ENCODE peak calls at places on chromosomes 5 and 9, in ten cellular contexts. A is epithelial cell of esophagus, Q is IMR-90, Y is H1, N is PC-9, D is neural crest cell, X is nephron progenitor cell, K is gastrocnemius medialis, B is upper lobe of right lung, G is body of pancreas. Z is an unnamed sample.

GRCh38 chr9:130897848-130898551 is 1.4 kb upstream of the QRFP start:
- DNase-seq in B (peak; percentile 60), G (no peak), Y (no peak), X (no peak), N (no peak), K (no peak), Q (no peak), A (no peak), D (no peak), Z (no peak)

GRCh38 chr9:74555015-74555414 is 57.9 kb downstream of the RORB start:
- DNase-seq in N (no peak), G (peak; percentile 22), K (peak; percentile 11), B (no peak), A (no peak), D (no peak), Q (no peak), X (peak; percentile 20), Y (no peak), Z (no peak)

GRCh38 chr5:147901555-147901954 is 4.8 kb downstream of the C5orf46 start:
- DNase-seq in N (no peak), D (no peak), Q (peak; percentile 12), B (no peak), X (no peak), A (no peak), Y (no peak), K (no peak), G (no peak), Z (no peak)

GRCh38 chr9:90343360-90343759 is 299.3 kb downstream of the DIRAS2 start:
- DNase-seq in B (no peak), N (no peak), K (no peak), A (peak; percentile 46), G (no peak), Q (peak; percentile 2), X (peak; percentile 5), D (no peak), Y (no peak), Z (no peak)

GRCh38 chr5:34055671-34056070 is 12.7 kb upstream of the C1QTNF3 start:
- DNase-seq in B (no peak), K (no peak), D (no peak), Q (no peak), G (no peak), A (no peak), N (no peak), X (no peak), Y (no peak), Z (no peak)

GRCh38 chr9:18441245-18441644 is 32.7 kb upstream of the ADAMTSL1 start:
- DNase-seq in G (no peak), B (no peak), D (no peak), N (no peak), Y (no peak), X (no peak), K (no peak), Q (peak; percentile 63), A (no peak), Z (no peak)

GRCh38 chr5:82046268-82046621 is 74.4 kb downstream of the ATG10 start:
- DNase-seq in Y (no peak), B (no peak), X (no peak), D (no peak), A (no peak), G (no peak), N (no peak), Q (no peak), K (no peak), Z (no peak)

GRCh38 chr5:159655757-159656409 is 260.4 kb upstream of the ADRA1B start:
- DNase-seq in G (no peak), X (no peak), K (no peak), N (peak; percentile 20), D (no peak), Y (no peak), Q (no peak), A (peak; percentile 40), B (no peak), Z (no peak)

GRCh38 chr5:43553381-43553780 is 3.5 kb downstream of the PAIP1 start:
- DNase-seq in Q (peak; percentile 50), N (no peak), B (no peak), D (no peak), G (no peak), A (peak; percentile 20), X (no peak), Y (no peak), K (no peak), Z (no peak)

GRCh38 chr5:43554497-43554896 is 2.4 kb downstream of the PAIP1 start:
- DNase-seq in A (no peak), Q (no peak), G (no peak), B (no peak), K (no peak), X (no peak), D (no peak), N (no peak), Y (no peak), Z (no peak)

GRCh38 chr5:43555895-43556606 is 826 bp downstream of the PAIP1 start:
- DNase-seq in K (peak; percentile 70), Q (peak; percentile 16), D (peak; percentile 41), G (peak; percentile 52), A (peak; percentile 60), X (peak; percentile 65), B (peak; percentile 86), N (peak; percentile 73), Y (peak; percentile 82), Z (no peak)

GRCh38 chr5:43560128-43560527 is 3.3 kb upstream of the PAIP1 start:
- DNase-seq in X (no peak), A (peak; percentile 52), Y (no peak), D (no peak), B (no peak), K (no peak), N (peak; percentile 43), G (no peak), Q (peak; percentile 77), Z (no peak)

DNA sequence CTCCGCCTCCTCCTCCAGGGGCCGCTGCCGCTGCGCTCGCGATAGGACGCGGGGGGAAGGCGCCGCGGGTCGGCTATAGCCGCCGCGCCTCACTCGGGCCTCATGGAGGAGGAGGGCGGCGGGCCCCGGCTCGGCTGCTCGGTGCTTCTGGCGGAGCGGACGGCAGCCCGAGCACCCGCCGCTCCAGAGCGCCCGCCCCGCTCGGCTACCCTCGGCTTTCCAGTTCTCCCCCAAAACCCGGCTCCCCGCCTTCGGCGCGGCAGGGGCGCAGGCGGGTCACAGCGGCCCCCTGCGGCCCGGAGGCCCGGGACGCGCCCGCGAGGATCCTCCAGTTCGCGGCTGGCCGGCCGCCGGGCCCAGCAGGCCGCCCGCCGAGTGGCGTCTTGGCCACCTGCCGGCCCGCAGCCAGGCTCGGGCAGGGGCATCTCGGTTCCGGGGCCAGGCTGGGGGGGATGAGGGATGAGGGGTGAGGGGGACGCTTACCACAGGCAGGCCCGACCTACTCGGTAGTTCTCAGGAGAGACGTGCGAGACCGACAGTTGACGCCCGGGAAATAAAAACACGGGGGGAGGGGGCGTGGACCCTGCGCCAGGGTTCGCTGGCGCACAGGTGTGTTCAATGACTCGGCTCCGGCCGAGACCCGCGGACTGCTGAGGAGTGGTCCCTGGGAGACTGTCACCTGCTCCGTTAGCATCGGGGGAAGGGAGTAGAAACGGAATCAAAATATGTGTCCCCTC is at the start of gene PAIP1:
- DNase-seq in N (peak; percentile 98), D (peak; percentile 74), A (peak; percentile 93), Y (peak; percentile 87), G (peak; percentile 86), Q (peak; percentile 86), K (peak; percentile 77), X (peak; percentile 82), B (peak; percentile 94), Z (peak; percentile 82)
- TF ChIP-seq CTCF in N (peak; percentile 71), D (peak; percentile 73), A (peak; percentile 21), Y (peak; percentile 30), G (peak; percentile 32), Q (peak; percentile 63), K (peak; percentile 62), X (peak; percentile 31), B (peak; percentile 62), Z (peak; percentile 77)

GRCh38 chr9:120080781-120081180 is 499.2 kb downstream of the CDK5RAP2 start:
- DNase-seq in G (no peak), D (no peak), K (no peak), Y (no peak), X (no peak), Q (no peak), A (no peak), N (no peak), B (no peak), Z (no peak)
- TF ChIP-seq CTCF in G (no peak), D (no peak), K (no peak), Y (no peak), X (no peak), Q (no peak), A (no peak), N (no peak), B (no peak), Z (no peak)

GRCh38 chr9:129814432-129815223 is 9.3 kb downstream of the TOR1A start:
- DNase-seq in B (peak; percentile 39), X (no peak), G (no peak), N (no peak), Y (no peak), Q (no peak), D (no peak), K (no peak), A (no peak), Z (no peak)
- TF ChIP-seq CTCF in B (no peak), X (no peak), G (no peak), N (no peak), Y (no peak), Q (no peak), D (no peak), K (no peak), A (no peak), Z (no peak)

GRCh38 chr9:89008346-89009048 is 17.2 kb downstream of the S1PR3 start:
- DNase-seq in K (no peak), N (no peak), B (no peak), Q (no peak), G (no peak), A (no peak), D (no peak), X (no peak), Y (peak; percentile 39), Z (no peak)

GRCh38 chr9:89007568-89007967 is 16.3 kb downstream of the S1PR3 start:
- DNase-seq in K (no peak), Y (peak; percentile 23), X (no peak), A (no peak), D (no peak), N (no peak), Q (no peak), B (no peak), G (no peak), Z (no peak)

GRCh38 chr9:89010526-89011089 is 19.3 kb downstream of the S1PR3 start:
- DNase-seq in B (no peak), Y (no peak), A (no peak), G (no peak), X (no peak), K (no peak), D (no peak), N (no peak), Q (no peak), Z (no peak)

GRCh38 chr9:89010056-89010455 is 18.8 kb downstream of the S1PR3 start:
- DNase-seq in Q (no peak), Y (no peak), N (no peak), K (no peak), B (no peak), G (no peak), X (no peak), A (no peak), D (no peak), Z (no peak)

DNA sequence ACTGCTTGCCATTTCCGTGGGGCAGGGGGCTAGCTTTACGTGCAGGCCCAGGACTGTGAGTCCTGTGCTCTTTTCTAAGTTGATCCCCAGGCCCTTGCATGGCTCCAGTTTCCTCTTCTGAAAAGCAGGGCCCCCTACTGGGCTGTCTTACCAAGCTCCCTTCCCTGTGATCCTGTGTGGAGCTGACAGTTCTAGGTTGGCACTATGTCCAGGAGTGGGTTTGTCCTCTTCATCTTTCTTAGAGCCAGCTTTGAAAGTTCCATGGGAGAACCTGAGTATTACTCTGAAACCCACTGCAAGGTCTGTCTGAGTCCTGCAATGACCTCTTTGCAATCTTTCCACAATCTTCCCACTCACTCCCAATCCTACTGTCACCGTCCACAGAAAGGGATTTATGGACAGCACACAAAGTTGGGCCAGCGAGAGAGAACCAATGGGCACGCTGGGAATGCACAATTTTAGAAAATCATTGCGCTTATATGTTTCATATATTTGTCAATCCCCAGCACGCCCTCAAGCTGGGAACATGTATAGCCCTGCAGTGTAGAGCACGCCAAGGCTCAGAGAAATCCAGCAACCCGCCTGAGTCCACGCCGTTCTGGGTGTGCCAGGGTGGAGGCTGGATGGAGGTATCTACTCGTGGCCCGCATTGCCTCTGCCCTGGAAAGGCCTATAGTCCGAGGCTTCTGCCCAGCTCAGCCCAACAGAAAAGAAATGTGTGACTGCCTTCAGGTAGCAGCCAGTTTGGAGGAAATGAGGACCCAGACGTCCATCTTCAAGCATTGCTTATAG is 18.0 kb downstream of the S1PR3 start:
- DNase-seq in A (no peak), Q (no peak), G (no peak), N (no peak), K (no peak), B (no peak), Y (no peak), X (no peak), D (no peak), Z (no peak)
- TF ChIP-seq CTCF in A (no peak), Q (no peak), G (no peak), N (no peak), K (no peak), B (no peak), Y (no peak), X (no peak), D (no peak), Z (no peak)